ENCODE peak calls at places on chromosomes 5 and 9, in five cellular contexts. One of them, this sample, is unnamed.

GRCh38 chr9:115022760-115023434 is 92.5 kb upstream of the TNFSF8 start:
- DNase-seq in ovary: no peak
- DNase-seq in lower lobe of right lung: no peak
- DNase-seq in HCT116: no peak
- DNase-seq in H1: no peak
- DNase-seq in this sample: no peak

GRCh38 chr9:4260661-4261060 is 39.2 kb downstream of the GLIS3 start:
- DNase-seq in lower lobe of right lung: no peak
- DNase-seq in HCT116: no peak
- DNase-seq in ovary: no peak
- DNase-seq in H1: no peak
- DNase-seq in this sample: no peak

GRCh38 chr9:71910602-71911060 is 362 bp downstream of the ABHD17B start:
- DNase-seq in lower lobe of right lung: no peak
- DNase-seq in H1: no peak
- DNase-seq in ovary: no peak
- DNase-seq in HCT116: no peak
- DNase-seq in this sample: no peak

GRCh38 chr5:119333421-119333851 is 22.4 kb upstream of the TNFAIP8 start:
- DNase-seq in HCT116: no peak
- DNase-seq in ovary: no peak
- DNase-seq in lower lobe of right lung: no peak
- DNase-seq in H1: no peak
- DNase-seq in this sample: no peak

GRCh38 chr5:93357686-93358085 is 223.3 kb downstream of the NR2F1-AS1 start:
- DNase-seq in HCT116: no peak
- DNase-seq in lower lobe of right lung: no peak
- DNase-seq in ovary: no peak
- DNase-seq in H1: no peak
- DNase-seq in this sample: no peak

GRCh38 chr5:56012281-56012963 is 17.7 kb upstream of the IL6ST start:
- DNase-seq in H1: no peak
- DNase-seq in lower lobe of right lung: no peak
- DNase-seq in ovary: no peak
- DNase-seq in HCT116: no peak
- DNase-seq in this sample: no peak

GRCh38 chr5:13993926-13994325 is 49.4 kb upstream of the DNAH5 start:
- DNase-seq in ovary: no peak
- DNase-seq in lower lobe of right lung: no peak
- DNase-seq in H1: no peak
- DNase-seq in HCT116: no peak
- DNase-seq in this sample: no peak

GRCh38 chr9:137161558-137162483 is 8.0 kb downstream of the LRRC26 start:
- DNase-seq in ovary: no peak
- DNase-seq in HCT116: peak; percentile 36
- DNase-seq in H1: no peak
- DNase-seq in lower lobe of right lung: no peak
- DNase-seq in this sample: no peak

GRCh38 chr9:70340572-70340971 is 73.9 kb downstream of the KLF9 start:
- DNase-seq in H1: no peak
- DNase-seq in lower lobe of right lung: no peak
- DNase-seq in HCT116: no peak
- DNase-seq in ovary: no peak
- DNase-seq in this sample: no peak

GRCh38 chr9:2059131-2059929 is 44.2 kb downstream of the SMARCA2 start:
- DNase-seq in lower lobe of right lung: no peak
- DNase-seq in H1: no peak
- DNase-seq in HCT116: no peak
- DNase-seq in ovary: no peak
- DNase-seq in this sample: no peak

GRCh38 chr5:131854134-131854533 is 57.3 kb upstream of the FNIP1 start:
- DNase-seq in lower lobe of right lung: no peak
- DNase-seq in ovary: no peak
- DNase-seq in H1: no peak
- DNase-seq in HCT116: no peak
- DNase-seq in this sample: no peak

GRCh38 chr9:109255394-109255793 is 65.5 kb downstream of the EPB41L4B start:
- DNase-seq in H1: no peak
- DNase-seq in ovary: no peak
- DNase-seq in HCT116: no peak
- DNase-seq in lower lobe of right lung: no peak
- DNase-seq in this sample: no peak

GRCh38 chr5:107555425-107556090 is 115.2 kb downstream of the EFNA5 start:
- DNase-seq in HCT116: no peak
- DNase-seq in H1: no peak
- DNase-seq in ovary: no peak
- DNase-seq in lower lobe of right lung: no peak
- DNase-seq in this sample: no peak

GRCh38 chr5:168312606-168313297 is 21.3 kb downstream of the WWC1 start:
- DNase-seq in HCT116: no peak
- DNase-seq in lower lobe of right lung: no peak
- DNase-seq in ovary: no peak
- DNase-seq in H1: no peak
- DNase-seq in this sample: peak; percentile 54

GRCh38 chr9:126569036-126569435 is 44.7 kb upstream of the LMX1B start:
- DNase-seq in HCT116: no peak
- DNase-seq in lower lobe of right lung: no peak
- DNase-seq in H1: no peak
- DNase-seq in ovary: no peak
- DNase-seq in this sample: no peak

GRCh38 chr5:123561230-123561629 is 49.3 kb downstream of the CSNK1G3 start:
- DNase-seq in H1: no peak
- DNase-seq in ovary: no peak
- DNase-seq in HCT116: no peak
- DNase-seq in lower lobe of right lung: no peak
- DNase-seq in this sample: no peak

GRCh38 chr5:79416499-79416898 is 97.4 kb downstream of the HOMER1 start:
- DNase-seq in H1: no peak
- DNase-seq in HCT116: no peak
- DNase-seq in lower lobe of right lung: no peak
- DNase-seq in ovary: no peak
- DNase-seq in this sample: no peak

GRCh38 chr5:15350614-15351013 is 149.4 kb upstream of the FBXL7 start:
- DNase-seq in HCT116: no peak
- DNase-seq in ovary: no peak
- DNase-seq in H1: no peak
- DNase-seq in lower lobe of right lung: no peak
- DNase-seq in this sample: no peak

GRCh38 chr5:133410335-133410828 is 202.0 kb downstream of the FSTL4 start:
- DNase-seq in ovary: no peak
- DNase-seq in H1: no peak
- DNase-seq in lower lobe of right lung: no peak
- DNase-seq in HCT116: no peak
- DNase-seq in this sample: no peak

GRCh38 chr5:66849803-66850202 is 253.6 kb downstream of the MAST4 start:
- DNase-seq in ovary: no peak
- DNase-seq in H1: no peak
- DNase-seq in lower lobe of right lung: no peak
- DNase-seq in HCT116: no peak
- DNase-seq in this sample: no peak

GRCh38 chr9:37617161-37617560 is 24.8 kb upstream of the TOMM5 start:
- DNase-seq in lower lobe of right lung: no peak
- DNase-seq in ovary: no peak
- DNase-seq in HCT116: no peak
- DNase-seq in H1: no peak
- DNase-seq in this sample: no peak

GRCh38 chr5:174520420-174521396 is 203.7 kb upstream of the MSX2 start:
- DNase-seq in lower lobe of right lung: no peak
- DNase-seq in HCT116: peak; percentile 93
- DNase-seq in ovary: no peak
- DNase-seq in H1: peak; percentile 27
- DNase-seq in this sample: peak; percentile 82

GRCh38 chr9:97904725-97905124 is 17.6 kb downstream of the TRMO start:
- DNase-seq in H1: no peak
- DNase-seq in ovary: no peak
- DNase-seq in lower lobe of right lung: no peak
- DNase-seq in HCT116: no peak
- DNase-seq in this sample: no peak

GRCh38 chr5:67182406-67182805 is 14.2 kb downstream of the CD180 start:
- DNase-seq in lower lobe of right lung: peak; percentile 69
- DNase-seq in ovary: peak; percentile 60
- DNase-seq in HCT116: no peak
- DNase-seq in H1: no peak
- DNase-seq in this sample: no peak

GRCh38 chr5:132223861-132224260 is 3.8 kb downstream of the P4HA2 start:
- DNase-seq in HCT116: no peak
- DNase-seq in H1: no peak
- DNase-seq in ovary: no peak
- DNase-seq in lower lobe of right lung: no peak
- DNase-seq in this sample: peak; percentile 27

GRCh38 chr5:78903936-78904335 is 81.2 kb downstream of the ARSB start:
- DNase-seq in H1: no peak
- DNase-seq in ovary: no peak
- DNase-seq in lower lobe of right lung: no peak
- DNase-seq in HCT116: no peak
- DNase-seq in this sample: no peak

GRCh38 chr5:34791761-34792244 is 47.2 kb upstream of the TTC23L start:
- DNase-seq in HCT116: no peak
- DNase-seq in lower lobe of right lung: no peak
- DNase-seq in ovary: no peak
- DNase-seq in H1: no peak
- DNase-seq in this sample: no peak

GRCh38 chr9:135998410-135999071 is 37.4 kb upstream of the UBAC1 start:
- DNase-seq in HCT116: no peak
- DNase-seq in H1: no peak
- DNase-seq in lower lobe of right lung: no peak
- DNase-seq in ovary: no peak
- DNase-seq in this sample: no peak

GRCh38 chr5:109743041-109743531 is 53.4 kb downstream of the MAN2A1 start:
- DNase-seq in H1: no peak
- DNase-seq in lower lobe of right lung: no peak
- DNase-seq in HCT116: no peak
- DNase-seq in ovary: no peak
- DNase-seq in this sample: no peak

GRCh38 chr5:151239237-151239861 is 13.6 kb upstream of the GM2A start:
- DNase-seq in lower lobe of right lung: peak; percentile 88
- DNase-seq in H1: no peak
- DNase-seq in HCT116: peak; percentile 34
- DNase-seq in ovary: peak; percentile 91
- DNase-seq in this sample: peak; percentile 92

GRCh38 chr5:152124413-152125082 is 199.9 kb upstream of the GLRA1 start:
- DNase-seq in H1: no peak
- DNase-seq in HCT116: no peak
- DNase-seq in ovary: no peak
- DNase-seq in lower lobe of right lung: no peak
- DNase-seq in this sample: no peak

GRCh38 chr5:142748568-142749249 is 21.5 kb upstream of the ARHGAP26 start:
- DNase-seq in lower lobe of right lung: peak; percentile 62
- DNase-seq in ovary: no peak
- DNase-seq in H1: no peak
- DNase-seq in HCT116: no peak
- DNase-seq in this sample: peak; percentile 43
- H3K4me1 ChIP-seq in lower lobe of right lung: peaks cover 50% of the 10 kb centered on the region
- H3K4me1 ChIP-seq in ovary: peaks cover 6% of the 10 kb centered on the region
- H3K4me1 ChIP-seq in H1: peaks cover under 1% of the 10 kb centered on the region
- H3K4me1 ChIP-seq in HCT116: peaks cover 3% of the 10 kb centered on the region
- H3K4me1 ChIP-seq in this sample: peaks cover 7% of the 10 kb centered on the region

GRCh38 chr9:134335490-134336173 is 9.4 kb downstream of the RXRA start:
- DNase-seq in H1: no peak
- DNase-seq in HCT116: no peak
- DNase-seq in lower lobe of right lung: no peak
- DNase-seq in ovary: no peak
- DNase-seq in this sample: peak; percentile 94
- H3K4me1 ChIP-seq in H1: no peaks in the 10 kb centered on the region
- H3K4me1 ChIP-seq in HCT116: no peaks in the 10 kb centered on the region
- H3K4me1 ChIP-seq in lower lobe of right lung: peaks cover 97% of the 10 kb centered on the region
- H3K4me1 ChIP-seq in ovary: peaks cover 76% of the 10 kb centered on the region
- H3K4me1 ChIP-seq in this sample: peaks cover 32% of the 10 kb centered on the region

GRCh38 chr9:129235931-129236331 is 57.9 kb upstream of the IER5L start:
- DNase-seq in H1: no peak
- DNase-seq in HCT116: no peak
- DNase-seq in ovary: peak; percentile 24
- DNase-seq in lower lobe of right lung: peak; percentile 41
- DNase-seq in this sample: peak; percentile 51
- H3K4me1 ChIP-seq in H1: peaks cover 6% of the 10 kb centered on the region
- H3K4me1 ChIP-seq in HCT116: peaks cover 8% of the 10 kb centered on the region
- H3K4me1 ChIP-seq in ovary: peaks cover 2% of the 10 kb centered on the region
- H3K4me1 ChIP-seq in lower lobe of right lung: peaks cover 9% of the 10 kb centered on the region
- H3K4me1 ChIP-seq in this sample: no peaks in the 10 kb centered on the region

GRCh38 chr9:92740969-92741368 is 23.7 kb downstream of the BICD2 start:
- DNase-seq in H1: no peak
- DNase-seq in ovary: no peak
- DNase-seq in lower lobe of right lung: no peak
- DNase-seq in HCT116: no peak
- DNase-seq in this sample: no peak
- H3K4me1 ChIP-seq in H1: peaks cover 4% of the 10 kb centered on the region
- H3K4me1 ChIP-seq in ovary: peaks cover 29% of the 10 kb centered on the region
- H3K4me1 ChIP-seq in lower lobe of right lung: peaks cover 70% of the 10 kb centered on the region
- H3K4me1 ChIP-seq in HCT116: peaks cover 9% of the 10 kb centered on the region
- H3K4me1 ChIP-seq in this sample: peaks cover 21% of the 10 kb centered on the region

This sample was measured in Peyer's patch.